ENCODE peak calls at places on chromosomes 5 and 9, in four cellular contexts. S is IMR-90, Z is K562, D is H1. I is an unnamed sample.

GRCh38 chr5:132396589-132397001 is 27.1 kb downstream of the SLC22A5 start:
- DNase-seq in S (no peak), Z (no peak), D (no peak), I (no peak)

GRCh38 chr5:56323505-56323904 is 90.4 kb upstream of the ANKRD55 start:
- DNase-seq in Z (no peak), S (peak; percentile 76), D (no peak), I (no peak)

GRCh38 chr5:150763023-150763793 is 4.4 kb upstream of the DCTN4 start:
- DNase-seq in Z (peak; percentile 80), S (peak; percentile 67), D (no peak), I (no peak)

GRCh38 chr5:160252916-160253315 is 23.6 kb downstream of the FABP6 start:
- DNase-seq in Z (no peak), S (no peak), D (no peak), I (no peak)

GRCh38 chr5:175520321-175520720 is 42.0 kb downstream of the SFXN1 start:
- DNase-seq in Z (no peak), S (no peak), D (no peak), I (no peak)

GRCh38 chr5:93151121-93151520 is 429.9 kb downstream of the NR2F1-AS1 start:
- DNase-seq in S (peak; percentile 60), D (no peak), Z (no peak), I (no peak)

GRCh38 chr5:54259090-54259489 is 51.3 kb downstream of the ARL15 start:
- DNase-seq in Z (no peak), D (no peak), S (peak; percentile 67), I (no peak)

GRCh38 chr9:79021084-79021483 is 550.7 kb upstream of the TLE4 start:
- DNase-seq in S (no peak), D (no peak), Z (no peak), I (no peak)

GRCh38 chr5:123285122-123286011 is 137.8 kb downstream of the CEP120 start:
- DNase-seq in S (peak; percentile 61), Z (no peak), D (peak; percentile 54), I (no peak)

GRCh38 chr9:125644819-125645507 is 62.0 kb downstream of the MAPKAP1 start:
- DNase-seq in D (no peak), Z (no peak), S (no peak), I (no peak)

GRCh38 chr9:114701971-114702370 is 20.0 kb upstream of the TEX48 start:
- DNase-seq in Z (no peak), D (no peak), S (no peak), I (no peak)

GRCh38 chr5:178290376-178290775 is 57.8 kb upstream of the PHYKPL start:
- DNase-seq in D (no peak), S (no peak), Z (no peak), I (no peak)

GRCh38 chr5:35195472-35195852 is 34.8 kb downstream of the PRLR start:
- DNase-seq in Z (no peak), D (no peak), S (no peak), I (no peak)

GRCh38 chr9:125145425-125145824 is 2.1 kb upstream of the SCAI start:
- DNase-seq in Z (no peak), D (peak; percentile 27), S (no peak), I (no peak)

DNA sequence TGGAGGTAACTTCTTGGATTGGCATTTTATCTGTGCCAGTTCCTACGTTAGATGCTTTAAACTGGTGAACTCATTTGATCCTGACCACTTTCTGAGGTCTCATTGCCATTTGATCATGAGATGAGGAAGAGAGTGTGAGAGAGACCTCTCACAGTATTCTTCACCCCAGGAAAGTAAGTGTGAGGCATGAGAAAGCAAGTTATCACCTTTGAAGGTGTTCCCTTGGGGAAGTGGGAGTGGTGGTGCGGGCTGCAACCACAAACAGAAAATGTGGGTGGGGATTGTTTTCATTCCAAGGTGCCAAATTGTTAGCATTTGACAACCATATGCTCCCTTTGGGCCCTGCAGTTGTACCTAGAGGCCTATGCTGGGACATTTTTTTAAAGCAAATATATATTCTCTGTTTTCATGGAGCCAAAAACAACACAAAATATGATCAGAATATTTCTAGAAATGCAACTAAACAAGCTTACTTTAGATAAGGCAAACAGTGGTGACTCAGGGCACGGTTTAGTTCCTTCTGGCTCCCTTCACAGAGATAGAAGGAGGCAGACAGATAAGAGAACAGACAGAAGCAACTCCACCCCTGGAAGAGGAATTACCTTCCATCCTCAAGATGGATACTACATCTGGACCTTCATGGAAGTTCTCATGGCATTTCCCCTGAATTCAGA is 416.8 kb downstream of the PLK2 start:
- DNase-seq in S (peak; percentile 16), D (no peak), Z (peak; percentile 25), I (no peak)
- TF ChIP-seq CHD1 in S (no peak), D (no peak), Z (no peak), I (no peak)

DNA sequence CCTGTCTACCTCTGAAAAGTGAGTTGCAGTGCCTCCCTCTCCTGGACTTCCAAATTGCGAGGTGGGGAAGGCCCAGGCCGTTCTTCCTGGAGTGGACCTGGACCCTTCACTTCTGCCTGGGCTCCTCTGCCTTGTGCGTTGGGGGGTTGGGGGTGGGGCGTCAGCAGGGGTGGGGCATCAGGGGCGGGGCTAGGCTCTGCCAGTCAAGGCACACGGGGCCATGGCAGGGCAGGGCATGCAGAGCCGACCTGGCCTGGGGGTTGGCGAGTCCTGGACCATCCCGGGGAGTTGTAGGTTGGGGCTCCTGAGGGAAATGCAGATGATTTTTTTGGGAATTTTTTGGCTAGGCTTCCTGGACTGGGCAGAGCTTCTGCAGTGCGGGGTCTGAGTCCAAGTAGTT is 87.1 kb downstream of the EHMT1 start:
- DNase-seq in Z (peak; percentile 46), S (no peak), D (no peak), I (no peak)
- TF ChIP-seq CHD1 in Z (no peak), S (no peak), D (no peak), I (no peak)

GRCh38 chr5:90626493-90626892 is 67.9 kb downstream of the ADGRV1 start:
- DNase-seq in S (no peak), D (no peak), Z (no peak), I (no peak)
- TF ChIP-seq CHD1 in S (no peak), D (no peak), Z (no peak), I (no peak)

GRCh38 chr9:81618923-81619322 is 70.4 kb downstream of the TLE1 start:
- DNase-seq in S (no peak), D (no peak), Z (no peak), I (no peak)

GRCh38 chr9:81619353-81620008 is 69.9 kb downstream of the TLE1 start:
- DNase-seq in Z (no peak), S (peak; percentile 98), D (no peak), I (no peak)

GRCh38 chr9:81621111-81621510 is 68.2 kb downstream of the TLE1 start:
- DNase-seq in S (no peak), D (no peak), Z (no peak), I (no peak)

GRCh38 chr9:81621785-81622243 is 67.5 kb downstream of the TLE1 start:
- DNase-seq in S (no peak), D (peak; percentile 55), Z (no peak), I (no peak)

DNA sequence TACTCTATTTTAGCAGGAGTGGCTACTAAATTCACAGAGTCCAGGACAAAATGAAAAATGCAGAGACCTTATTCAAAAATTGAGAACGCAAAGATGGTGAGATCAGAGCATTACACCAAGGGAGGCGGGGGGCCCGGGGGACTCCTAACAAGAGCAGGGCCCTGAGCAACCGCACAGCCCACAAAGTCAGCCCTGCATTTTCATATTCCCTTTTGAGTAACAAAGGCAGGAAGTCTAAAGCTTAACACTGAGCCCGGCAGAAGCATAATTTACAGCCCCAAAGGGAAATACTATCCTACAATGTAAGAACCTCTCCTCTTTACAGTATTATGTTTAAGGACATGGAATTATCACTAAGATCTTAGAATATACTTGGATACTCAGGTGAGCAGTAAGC is 69.3 kb downstream of the TLE1 start:
- DNase-seq in D (no peak), S (no peak), Z (no peak), I (no peak)
- TF ChIP-seq CHD1 in D (no peak), S (no peak), Z (no peak), I (no peak)

DNA sequence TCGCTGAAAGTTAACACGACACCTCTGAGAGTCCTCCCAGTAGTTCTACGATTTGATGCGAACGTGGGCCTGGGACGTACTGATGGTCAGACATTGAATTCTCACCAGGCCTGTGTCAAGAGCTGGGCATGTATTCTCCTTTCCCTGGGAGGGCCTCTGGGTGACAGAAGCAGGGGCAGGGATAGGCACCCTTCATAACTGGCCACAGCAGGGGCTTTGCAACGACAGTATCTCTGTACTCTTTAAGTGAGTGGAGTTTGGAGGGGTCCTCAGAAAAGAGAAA is 15.5 kb upstream of the COL5A1 start:
- DNase-seq in S (no peak), D (no peak), Z (no peak), I (no peak)
- TF ChIP-seq CHD1 in S (no peak), D (no peak), Z (no peak), I (no peak)

DNA sequence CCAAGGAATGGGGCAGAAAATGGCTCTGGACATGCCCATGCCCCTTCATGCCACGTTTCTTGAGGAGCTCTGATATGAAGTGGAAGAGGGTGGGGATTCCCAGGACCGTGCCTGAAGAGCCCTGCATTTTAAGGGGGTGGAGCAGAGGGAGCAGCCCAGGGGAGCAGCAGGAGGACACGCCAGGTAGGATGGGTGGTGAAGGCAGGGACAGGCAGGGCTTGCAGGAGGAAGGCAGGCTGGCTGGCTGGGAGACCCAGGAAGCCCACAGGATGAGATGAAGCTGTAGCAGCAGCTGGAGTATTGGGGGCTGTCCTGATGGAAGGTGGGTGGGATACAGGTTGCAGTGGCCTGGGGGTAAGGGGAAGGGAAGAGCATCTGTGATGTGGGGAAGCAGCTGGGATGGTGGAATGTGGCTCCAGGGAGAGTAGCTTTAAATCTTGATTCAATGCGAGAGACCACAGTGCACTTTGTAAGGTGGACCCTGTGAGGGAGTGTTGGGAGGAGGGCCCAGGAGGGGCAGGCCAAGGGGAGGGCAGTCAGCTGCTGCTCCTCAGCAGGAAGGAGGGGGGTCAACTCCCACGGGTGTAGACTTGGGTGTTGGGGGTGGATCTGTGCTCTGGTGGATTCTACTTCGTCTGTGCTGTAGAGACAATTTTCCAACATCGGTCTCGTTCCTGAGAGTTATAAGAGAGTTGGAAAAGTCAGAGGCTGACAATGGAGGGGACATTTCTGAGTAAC is 242.6 kb upstream of the IRX4 start:
- DNase-seq in D (no peak), S (no peak), Z (no peak), I (no peak)
- TF ChIP-seq CHD1 in D (no peak), S (no peak), Z (no peak), I (no peak)

I was measured in GM12878.